ENCODE peak calls at places on chromosomes 3 and 15, in five cellular contexts. One of them, this sample, is unnamed.

GRCh38 chr15:73078722-73079121 is 26.5 kb downstream of the NEO1 start:
- DNase-seq in A549: no peak
- DNase-seq in WTC11: no peak
- DNase-seq in GM12878: no peak
- DNase-seq in HepG2: peak
- DNase-seq in this sample: no peak

GRCh38 chr3:126845910-126846309 is 137.0 kb upstream of the PLXNA1 start:
- DNase-seq in A549: no peak
- DNase-seq in WTC11: no peak
- DNase-seq in GM12878: no peak
- DNase-seq in HepG2: no peak
- DNase-seq in this sample: no peak

GRCh38 chr3:115156255-115156654 is 9.2 kb upstream of the ZBTB20 start:
- DNase-seq in A549: no peak
- DNase-seq in WTC11: no peak
- DNase-seq in GM12878: no peak
- DNase-seq in HepG2: no peak
- DNase-seq in this sample: no peak

GRCh38 chr3:147407107-147407494 is 758 bp upstream of the ZIC4 start:
- DNase-seq in A549: no peak
- DNase-seq in WTC11: peak
- DNase-seq in GM12878: no peak
- DNase-seq in HepG2: no peak
- DNase-seq in this sample: no peak

GRCh38 chr3:139353920-139354556 is 10.2 kb downstream of the MRPS22 start:
- DNase-seq in A549: peak
- DNase-seq in WTC11: no peak
- DNase-seq in GM12878: no peak
- DNase-seq in HepG2: peak
- DNase-seq in this sample: peak

GRCh38 chr3:51710631-51711351 is 3.9 kb downstream of the GRM2 start:
- DNase-seq in A549: no peak
- DNase-seq in WTC11: peak
- DNase-seq in GM12878: no peak
- DNase-seq in HepG2: no peak
- DNase-seq in this sample: no peak

GRCh38 chr3:15647629-15648167 is 46.2 kb downstream of the BTD start:
- DNase-seq in A549: no peak
- DNase-seq in WTC11: no peak
- DNase-seq in GM12878: peak
- DNase-seq in HepG2: no peak
- DNase-seq in this sample: no peak

GRCh38 chr3:37320276-37320675 is 145.9 kb upstream of the LRRFIP2 start:
- DNase-seq in A549: no peak
- DNase-seq in WTC11: no peak
- DNase-seq in GM12878: no peak
- DNase-seq in HepG2: no peak
- DNase-seq in this sample: no peak

GRCh38 chr3:37498126-37499039 is 324.0 kb upstream of the LRRFIP2 start:
- DNase-seq in A549: no peak
- DNase-seq in WTC11: no peak
- DNase-seq in GM12878: no peak
- DNase-seq in HepG2: no peak
- DNase-seq in this sample: no peak

GRCh38 chr3:72177075-72178050 is 392.4 kb upstream of the PROK2 start:
- DNase-seq in A549: no peak
- DNase-seq in WTC11: no peak
- DNase-seq in GM12878: no peak
- DNase-seq in HepG2: no peak
- DNase-seq in this sample: peak

GRCh38 chr3:102059145-102059943 is 210.0 kb downstream of the NFKBIZ start:
- DNase-seq in A549: no peak
- DNase-seq in WTC11: no peak
- DNase-seq in GM12878: peak
- DNase-seq in HepG2: no peak
- DNase-seq in this sample: no peak

GRCh38 chr3:146682176-146682575 is 77.0 kb upstream of the PLSCR5 start:
- DNase-seq in A549: no peak
- DNase-seq in WTC11: no peak
- DNase-seq in GM12878: no peak
- DNase-seq in HepG2: no peak
- DNase-seq in this sample: no peak

GRCh38 chr15:75024102-75024636 is 779 bp downstream of the PPCDC start:
- DNase-seq in A549: peak
- DNase-seq in WTC11: no peak
- DNase-seq in GM12878: no peak
- DNase-seq in HepG2: no peak
- DNase-seq in this sample: peak

GRCh38 chr3:129305592-129306091 is 27.0 kb downstream of the HMCES start:
- DNase-seq in A549: no peak
- DNase-seq in WTC11: peak
- DNase-seq in GM12878: no peak
- DNase-seq in HepG2: no peak
- DNase-seq in this sample: peak

GRCh38 chr3:139893963-139894637 is 40.9 kb upstream of the CLSTN2 start:
- DNase-seq in A549: no peak
- DNase-seq in WTC11: no peak
- DNase-seq in GM12878: no peak
- DNase-seq in HepG2: no peak
- DNase-seq in this sample: no peak

GRCh38 chr15:34851007-34851406 is 55.7 kb upstream of the ACTC1 start:
- DNase-seq in A549: no peak
- DNase-seq in WTC11: no peak
- DNase-seq in GM12878: no peak
- DNase-seq in HepG2: no peak
- DNase-seq in this sample: no peak

GRCh38 chr3:191499307-191500125 is 38.6 kb downstream of the PYDC2 start:
- DNase-seq in A549: no peak
- DNase-seq in WTC11: peak
- DNase-seq in GM12878: no peak
- DNase-seq in HepG2: no peak
- DNase-seq in this sample: peak

DNA sequence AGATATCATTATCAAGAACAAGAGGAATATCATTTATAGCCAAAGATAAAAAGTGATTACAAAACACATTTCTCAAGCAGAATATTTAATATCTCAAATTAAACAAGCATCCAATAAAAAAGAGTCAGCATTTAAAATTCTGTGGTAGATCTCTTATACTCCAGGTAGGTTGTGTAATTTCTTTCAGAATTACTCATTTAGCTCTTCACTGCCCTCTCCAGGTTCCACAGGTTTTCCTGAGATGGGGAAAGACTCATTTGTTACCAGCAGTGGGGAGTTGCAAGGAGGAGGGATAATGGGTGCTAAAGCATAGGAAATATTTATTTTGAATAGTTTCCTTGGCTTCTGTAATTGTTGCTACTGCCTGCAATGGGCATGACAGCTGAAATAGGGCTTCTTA is 83.1 kb upstream of the RASGRP1 start:
- DNase-seq in A549: peak
- DNase-seq in WTC11: no peak
- DNase-seq in GM12878: no peak
- DNase-seq in HepG2: peak
- DNase-seq in this sample: no peak
- TF ChIP-seq ESRRA in A549: no peak
- TF ChIP-seq ESRRA in WTC11: no peak
- TF ChIP-seq ESRRA in GM12878: no peak
- TF ChIP-seq ESRRA in HepG2: no peak
- TF ChIP-seq ESRRA in this sample: no peak

GRCh38 chr15:79433610-79434009 is 1.5 kb downstream of the MINAR1 start:
- DNase-seq in A549: peak
- DNase-seq in WTC11: peak
- DNase-seq in GM12878: no peak
- DNase-seq in HepG2: no peak
- DNase-seq in this sample: no peak
- TF ChIP-seq CTCF in A549: no peak
- TF ChIP-seq CTCF in WTC11: no peak
- TF ChIP-seq CTCF in GM12878: no peak
- TF ChIP-seq CTCF in HepG2: no peak
- TF ChIP-seq CTCF in this sample: no peak

DNA sequence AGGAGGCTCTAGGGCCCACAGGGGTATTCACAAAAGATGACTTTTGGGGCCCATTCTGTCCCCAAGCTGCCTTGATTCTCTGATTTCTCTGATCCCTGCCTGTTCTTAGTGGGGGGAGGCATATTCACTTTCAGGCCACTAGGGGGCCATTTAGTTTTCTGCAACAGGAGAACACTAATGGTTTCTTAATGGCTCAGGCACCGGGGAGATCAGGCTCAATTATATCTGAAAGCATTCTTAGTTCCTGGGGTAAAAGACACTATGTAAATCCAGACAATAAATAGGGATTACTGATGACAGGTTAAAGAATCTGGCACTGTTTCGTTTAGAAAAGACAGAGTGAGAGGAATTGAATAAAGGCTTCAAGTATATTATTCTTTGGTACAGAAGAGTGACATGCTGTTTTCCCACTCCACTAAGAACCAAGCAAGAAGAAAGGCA is 2.5 kb upstream of the INAFM2 start:
- DNase-seq in A549: peak
- DNase-seq in WTC11: peak
- DNase-seq in GM12878: no peak
- DNase-seq in HepG2: peak
- DNase-seq in this sample: peak
- TF ChIP-seq ESRRA in A549: no peak
- TF ChIP-seq ESRRA in WTC11: no peak
- TF ChIP-seq ESRRA in GM12878: no peak
- TF ChIP-seq ESRRA in HepG2: no peak
- TF ChIP-seq ESRRA in this sample: no peak

DNA sequence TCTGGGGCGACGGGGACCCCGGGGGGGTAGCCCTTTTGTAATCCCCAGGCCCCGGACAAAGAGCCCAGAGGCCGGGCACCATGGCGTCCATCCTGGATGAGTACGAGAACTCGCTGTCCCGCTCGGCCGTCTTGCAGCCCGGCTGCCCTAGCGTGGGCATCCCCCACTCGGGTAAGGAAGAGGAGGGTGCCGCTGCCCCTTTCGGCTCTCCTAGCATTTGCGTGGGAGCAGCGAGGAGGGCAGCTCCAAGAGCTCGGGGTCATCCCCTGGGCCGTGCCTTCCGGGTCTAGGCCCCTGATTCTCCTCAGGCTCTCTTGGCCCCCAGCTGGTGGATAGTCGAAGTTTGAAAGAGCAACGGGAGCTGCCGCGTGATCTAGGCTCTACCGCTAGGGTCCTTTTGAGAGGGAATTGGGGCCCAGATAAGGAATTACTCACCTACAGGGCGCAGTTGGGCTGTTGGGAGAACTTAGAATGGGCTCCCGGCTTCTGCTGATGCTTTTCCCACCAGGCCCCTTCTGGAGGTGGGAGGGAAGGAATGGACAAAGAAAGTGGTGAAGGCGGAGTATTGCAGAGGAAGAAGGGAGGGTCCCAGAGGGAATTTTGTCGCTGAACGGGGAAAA is 549 bp downstream of the VPS18 start:
- DNase-seq in A549: peak
- DNase-seq in WTC11: peak
- DNase-seq in GM12878: no peak
- DNase-seq in HepG2: peak
- DNase-seq in this sample: peak
- TF ChIP-seq CTCF in A549: peak
- TF ChIP-seq CTCF in WTC11: no peak
- TF ChIP-seq CTCF in GM12878: peak
- TF ChIP-seq CTCF in HepG2: peak
- TF ChIP-seq CTCF in this sample: peak

DNA sequence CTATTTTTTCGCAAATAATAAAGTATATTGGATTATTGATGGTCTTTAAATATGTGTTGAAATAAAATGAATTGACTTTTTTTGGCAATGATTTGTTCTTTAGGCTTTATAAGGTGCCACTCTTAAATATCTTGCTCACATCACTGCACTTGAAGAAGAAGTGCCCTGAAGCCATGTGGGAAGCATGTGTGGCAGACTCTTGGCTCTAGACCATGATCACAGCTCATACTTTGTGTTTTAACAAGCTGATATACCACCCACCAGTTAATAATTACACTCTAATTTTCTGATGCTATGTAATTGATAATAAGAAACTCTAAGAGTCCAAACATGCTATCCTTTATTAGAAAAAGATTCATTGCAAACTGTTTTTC is 52.1 kb upstream of the TGFBR2 start:
- DNase-seq in A549: no peak
- DNase-seq in WTC11: no peak
- DNase-seq in GM12878: no peak
- DNase-seq in HepG2: no peak
- DNase-seq in this sample: no peak
- TF ChIP-seq ESRRA in A549: no peak
- TF ChIP-seq ESRRA in WTC11: no peak
- TF ChIP-seq ESRRA in GM12878: no peak
- TF ChIP-seq ESRRA in HepG2: no peak
- TF ChIP-seq ESRRA in this sample: no peak

DNA sequence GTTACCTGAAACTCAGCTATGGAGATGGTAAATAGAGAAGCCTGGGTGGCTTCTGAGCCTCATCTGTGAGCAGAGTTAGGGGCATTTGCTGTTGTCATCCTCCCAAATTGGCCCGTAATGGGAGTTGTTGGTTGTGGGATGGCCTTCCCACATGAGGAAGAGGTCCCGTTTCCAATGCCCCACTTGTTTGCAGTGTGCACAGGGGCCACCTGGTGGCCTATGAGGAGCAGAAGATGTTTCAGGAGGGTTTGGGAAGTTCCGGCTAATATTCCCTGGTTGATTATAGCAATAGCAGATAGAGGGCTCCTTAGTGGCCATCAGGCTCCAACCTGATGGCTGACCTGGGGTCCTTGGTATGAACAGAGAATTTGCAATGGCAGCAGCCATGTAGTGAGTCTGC is 1546.5 kb downstream of the OTOL1 start:
- DNase-seq in A549: no peak
- DNase-seq in WTC11: peak
- DNase-seq in GM12878: no peak
- DNase-seq in HepG2: peak
- DNase-seq in this sample: no peak
- TF ChIP-seq CTCF in A549: no peak
- TF ChIP-seq CTCF in WTC11: no peak
- TF ChIP-seq CTCF in GM12878: no peak
- TF ChIP-seq CTCF in HepG2: no peak
- TF ChIP-seq CTCF in this sample: no peak

This sample was measured in K562.